ENCODE peak calls at places on chromosome 6, in eight cellular contexts. Y is H1, H is GM23338, K is transverse colon, O is spleen, D is GM12892, I is K562, B is breast epithelium. X is an unnamed sample.
A peak's percentile ranks its signal among the peaks of the same experiment; 100 is the strongest.

GRCh38 chr6:158905277-158905676 is 86.1 kb upstream of the EZR start:
- DNase-seq in I (peak; percentile 42), K (no peak), D (no peak), Y (no peak), O (no peak), B (no peak), H (no peak), X (no peak)

GRCh38 chr6:151765444-151765886 is 42.0 kb upstream of the ESR1 start:
- DNase-seq in Y (no peak), I (peak; percentile 61), D (no peak), O (no peak), H (peak; percentile 82), B (peak; percentile 40), K (peak; percentile 23), X (peak; percentile 50)

GRCh38 chr6:2875840-2876207 is 27.3 kb downstream of the SERPINB9 start:
- DNase-seq in H (peak; percentile 70), O (peak; percentile 94), I (no peak), Y (no peak), D (no peak), B (no peak), K (peak; percentile 59), X (no peak)

GRCh38 chr6:105550961-105551625 is 148.2 kb upstream of the PREP start:
- DNase-seq in O (no peak), K (no peak), H (no peak), B (no peak), I (no peak), D (no peak), Y (no peak), X (no peak)

GRCh38 chr6:6891074-6891754 is 216.5 kb upstream of the RREB1 start:
- DNase-seq in I (no peak), B (no peak), D (no peak), H (peak; percentile 43), K (peak; percentile 75), Y (no peak), O (no peak), X (no peak)

GRCh38 chr6:8429821-8430220 is 5.5 kb downstream of the SLC35B3 start:
- DNase-seq in I (no peak), Y (no peak), B (no peak), K (no peak), D (no peak), H (no peak), O (no peak), X (no peak)

GRCh38 chr6:91020741-91021140 is 433.9 kb upstream of the MAP3K7 start:
- DNase-seq in B (no peak), H (no peak), K (no peak), D (no peak), O (no peak), I (no peak), Y (no peak), X (no peak)

GRCh38 chr6:132354517-132355167 is 46.6 kb downstream of the MOXD1 start:
- DNase-seq in K (peak; percentile 70), Y (no peak), O (peak; percentile 93), D (no peak), I (no peak), H (peak; percentile 21), B (no peak), X (no peak)

GRCh38 chr6:132362318-132363185 is 38.7 kb downstream of the MOXD1 start:
- DNase-seq in I (no peak), H (no peak), O (no peak), D (no peak), K (no peak), B (no peak), Y (no peak), X (no peak)

GRCh38 chr6:43911354-43911624 is 141.3 kb downstream of the VEGFA start:
- DNase-seq in Y (no peak), O (no peak), D (no peak), K (no peak), I (no peak), B (no peak), H (no peak), X (no peak)

GRCh38 chr6:102389994-102390393 is 996.5 kb downstream of the GRIK2 start:
- DNase-seq in B (no peak), I (no peak), Y (no peak), K (no peak), H (no peak), O (peak; percentile 55), D (no peak), X (no peak)

GRCh38 chr6:15481892-15482291 is 180.9 kb downstream of the DTNBP1 start:
- DNase-seq in Y (no peak), D (no peak), K (no peak), H (no peak), O (no peak), I (peak; percentile 88), B (no peak), X (no peak)

GRCh38 chr6:32845381-32845884 is 1.6 kb upstream of the PSMB8 start:
- DNase-seq in D (no peak), Y (no peak), K (peak; percentile 45), B (no peak), I (no peak), H (no peak), O (peak; percentile 87), X (no peak)

GRCh38 chr6:32842690-32843089 is 1.2 kb downstream of the PSMB8 start:
- DNase-seq in B (peak; percentile 13), Y (no peak), O (no peak), K (no peak), H (no peak), D (no peak), I (no peak), X (no peak)

GRCh38 chr6:32843321-32843978 is 397 bp downstream of the PSMB8 start:
- DNase-seq in O (peak; percentile 93), B (no peak), H (no peak), K (peak; percentile 20), Y (peak; percentile 72), I (no peak), D (no peak), X (peak; percentile 15)

GRCh38 chr6:32844839-32845372 is 1.1 kb upstream of the PSMB8 start:
- DNase-seq in Y (no peak), I (no peak), D (no peak), O (no peak), B (no peak), K (no peak), H (no peak), X (no peak)

DNA sequence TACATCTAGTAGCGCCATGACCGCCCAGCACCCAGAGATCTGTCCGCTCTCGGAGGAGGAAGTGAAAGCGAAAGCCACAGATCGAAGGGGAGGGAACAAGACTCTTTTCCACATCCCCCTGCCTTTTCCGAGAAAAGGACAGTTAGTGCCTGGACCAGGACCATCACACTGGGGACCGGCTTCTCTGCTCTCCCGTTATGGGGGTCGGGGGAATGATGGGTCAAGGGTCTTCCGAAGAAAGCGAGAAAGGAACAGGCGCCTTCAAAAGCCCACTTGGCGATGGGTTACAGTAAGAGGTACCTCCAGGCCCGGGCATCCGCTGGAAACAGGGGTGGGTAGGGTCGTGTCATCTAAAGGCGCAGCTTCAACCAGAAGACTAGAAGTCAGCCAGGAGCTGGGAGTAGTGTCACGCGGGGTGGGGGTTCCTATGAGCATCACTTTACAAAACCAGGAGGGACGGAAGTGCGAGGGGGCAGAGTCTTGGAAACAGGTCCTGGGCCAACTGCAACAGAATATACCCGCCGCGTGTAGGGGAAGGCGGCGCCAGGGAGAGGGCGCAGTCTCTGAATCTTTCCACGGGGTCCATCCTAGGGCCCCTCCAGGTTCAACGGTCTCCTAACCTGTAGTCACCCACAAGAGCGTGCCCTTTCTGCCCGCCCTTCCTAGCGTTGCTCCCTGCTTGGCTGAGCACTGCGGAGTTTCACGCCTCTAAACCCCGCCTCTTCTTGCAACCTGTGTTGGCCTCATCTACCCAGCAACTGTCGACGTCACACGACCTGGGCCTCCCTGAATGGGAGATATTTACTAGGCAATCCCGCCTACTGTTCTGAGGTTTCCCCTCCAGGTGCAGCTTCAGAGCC is at the start of gene PSMB8:
- DNase-seq in D (peak; percentile 80), H (peak; percentile 99), O (peak; percentile 99), K (peak; percentile 99), Y (peak; percentile 95), B (peak; percentile 98), I (peak; percentile 92), X (peak; percentile 98)
- TF ChIP-seq POLR2AphosphoS5 in D (peak; percentile 98), H (peak; percentile 79), O (peak; percentile 99), K (peak; percentile 98), Y (peak; percentile 73), B (peak; percentile 90), I (no peak), X (peak; percentile 98)

DNA sequence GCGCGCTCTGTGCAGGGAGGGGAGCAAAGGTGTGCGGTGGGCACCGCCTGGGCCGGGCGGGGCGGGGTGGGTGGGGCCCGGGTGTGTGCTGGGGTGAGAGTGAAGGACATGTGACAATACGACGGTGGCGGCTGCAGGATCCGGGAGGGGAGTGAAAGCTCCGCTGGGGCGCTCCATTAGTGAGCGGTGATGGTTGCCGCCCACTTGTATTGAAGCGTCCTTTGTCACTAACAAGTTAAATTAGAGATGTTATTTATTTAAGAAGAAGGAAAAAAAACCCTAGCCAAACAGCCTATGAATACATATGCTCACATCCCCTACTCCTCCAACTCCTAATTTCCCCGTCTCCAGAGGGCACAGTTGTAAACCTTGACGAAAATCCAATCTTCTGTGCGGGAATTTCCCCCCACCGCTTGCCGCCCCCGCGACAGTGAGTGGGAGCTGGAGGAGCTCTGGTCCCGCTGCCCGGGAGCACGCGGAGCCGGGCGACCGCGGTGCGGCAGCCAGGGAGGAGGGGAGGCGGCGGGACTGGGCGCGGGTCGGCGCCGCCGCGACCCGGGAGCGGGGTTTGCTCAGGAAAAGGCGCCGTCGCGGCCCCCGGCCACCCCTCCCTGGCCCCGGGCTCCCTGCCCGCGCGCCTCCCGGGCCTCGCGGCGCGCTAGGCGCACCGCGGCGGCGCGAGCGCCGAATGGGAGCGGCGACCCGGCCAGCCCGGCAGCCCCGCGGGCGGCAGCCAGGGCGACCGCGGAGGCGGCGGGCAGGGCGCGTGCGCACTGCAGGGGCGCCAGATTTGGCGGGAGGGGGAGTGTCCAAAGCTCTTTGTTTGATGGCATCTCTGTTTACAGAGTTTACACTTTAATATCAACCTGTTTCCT is at the start of gene MYB:
- DNase-seq in I (peak; percentile 93), K (peak; percentile 82), O (peak; percentile 91), Y (peak; percentile 81), D (peak; percentile 55), B (no peak), H (peak; percentile 82), X (peak; percentile 47)
- TF ChIP-seq POLR2AphosphoS5 in I (peak; percentile 29), K (peak; percentile 24), O (no peak), Y (peak; percentile 18), D (peak; percentile 76), B (no peak), H (no peak), X (no peak)

GRCh38 chr6:11592289-11592906 is 54.8 kb downstream of the TMEM170B start:
- DNase-seq in H (no peak), Y (no peak), B (no peak), I (no peak), K (no peak), D (no peak), O (no peak), X (no peak)
- TF ChIP-seq POLR2AphosphoS5 in H (no peak), Y (no peak), B (no peak), I (no peak), K (no peak), D (no peak), O (no peak), X (no peak)

DNA sequence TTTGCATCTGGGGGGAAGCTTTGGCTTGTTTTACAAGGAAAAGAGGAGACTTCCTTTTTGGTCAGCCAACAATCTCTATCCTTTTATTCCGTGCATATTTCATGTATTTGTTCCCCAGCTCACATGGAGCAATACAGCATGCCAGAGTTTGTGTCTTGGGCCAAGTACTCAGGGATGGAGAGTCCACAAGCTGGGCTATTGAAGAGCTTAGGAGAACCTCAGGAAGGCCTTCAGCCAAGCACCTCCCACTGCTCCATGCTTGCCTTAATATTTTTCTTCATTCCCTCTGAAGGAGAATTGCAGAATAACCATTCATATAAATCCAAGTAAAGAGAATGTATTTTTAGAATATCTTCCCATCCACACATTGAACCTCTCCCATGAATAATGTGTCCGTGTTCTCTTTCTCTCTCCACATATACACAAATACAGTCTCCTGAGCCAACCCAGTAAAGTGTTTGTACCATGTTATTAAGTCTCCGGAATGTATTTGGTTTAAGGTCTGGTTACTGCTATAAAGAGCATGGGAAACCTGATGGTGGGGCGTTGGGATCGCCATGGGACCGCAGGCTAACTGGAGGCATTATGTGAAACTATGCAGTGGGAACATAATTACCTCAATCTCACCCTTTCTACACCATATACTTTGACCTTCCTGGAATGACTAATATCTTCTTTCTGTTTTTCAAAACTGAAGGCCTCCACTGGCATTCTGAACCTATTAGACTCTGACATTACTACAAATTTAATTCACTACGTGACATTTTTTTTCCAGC is 3.0 kb downstream of the LAMA4 start:
- DNase-seq in I (no peak), O (no peak), H (no peak), Y (no peak), D (no peak), K (peak; percentile 36), B (peak; percentile 48), X (no peak)
- TF ChIP-seq POLR2AphosphoS5 in I (no peak), O (no peak), H (no peak), Y (no peak), D (no peak), K (peak; percentile 55), B (no peak), X (no peak)